ENCODE peak calls at places on chromosome 2, in four cellular contexts. M, Y, L and Q are unnamed samples.

GRCh38 chr2:121527009-121527682 is 3.5 kb upstream of the RNU4ATAC start:
- DNase-seq in M (no peak), Y (no peak), L (no peak), Q (no peak)

GRCh38 chr2:5540856-5541255 is 151.3 kb upstream of the SOX11 start:
- DNase-seq in M (no peak), Y (no peak), L (no peak), Q (no peak)

GRCh38 chr2:16588565-16588964 is 77.1 kb downstream of the CYRIA start:
- DNase-seq in M (no peak), Y (no peak), L (no peak), Q (no peak)

GRCh38 chr2:116706381-116706780 is 1108.1 kb upstream of the DDX18 start:
- DNase-seq in M (no peak), Y (no peak), L (no peak), Q (no peak)

GRCh38 chr2:67036446-67036845 is 360.7 kb upstream of the ETAA1 start:
- DNase-seq in M (no peak), Y (no peak), L (no peak), Q (no peak)

GRCh38 chr2:8392098-8392844 is 289.6 kb upstream of the ID2 start:
- DNase-seq in M (no peak), Y (no peak), L (no peak), Q (no peak)

GRCh38 chr2:221641181-221641871 is 69.2 kb upstream of the EPHA4 start:
- DNase-seq in M (no peak), Y (no peak), L (no peak), Q (no peak)

GRCh38 chr2:110770696-110771425 is 38.5 kb downstream of the ACOXL start:
- DNase-seq in M (no peak), Y (no peak), L (no peak), Q (no peak)

GRCh38 chr2:8203354-8203753 is 478.5 kb upstream of the ID2 start:
- DNase-seq in M (no peak), Y (no peak), L (no peak), Q (no peak)

GRCh38 chr2:149744845-149745244 is 157.3 kb upstream of the MMADHC start:
- DNase-seq in M (no peak), Y (no peak), L (no peak), Q (no peak)

GRCh38 chr2:37985333-37985732 is 60.2 kb downstream of the RMDN2 start:
- DNase-seq in M (no peak), Y (peak), L (no peak), Q (no peak)

GRCh38 chr2:60319031-60319547 is 234.4 kb downstream of the BCL11A start:
- DNase-seq in M (no peak), Y (no peak), L (no peak), Q (no peak)

GRCh38 chr2:148876589-148877402 is 1.8 kb downstream of the KIF5C start:
- DNase-seq in M (no peak), Y (no peak), L (peak), Q (peak)

GRCh38 chr2:46786228-46786627 is 129.4 kb downstream of the MCFD2 start:
- DNase-seq in M (no peak), Y (no peak), L (no peak), Q (no peak)

GRCh38 chr2:86223682-86224560 is 24.7 kb downstream of the MRPL35 start:
- DNase-seq in M (no peak), Y (no peak), L (no peak), Q (no peak)

GRCh38 chr2:110770308-110770695 is 37.9 kb downstream of the ACOXL start:
- DNase-seq in M (no peak), Y (no peak), L (no peak), Q (no peak)

GRCh38 chr2:217918220-217919024 is 84.4 kb downstream of the TNS1 start:
- DNase-seq in M (peak), Y (no peak), L (peak), Q (peak)

GRCh38 chr2:68861330-68861729 is 9.9 kb downstream of the BMP10 start:
- DNase-seq in M (no peak), Y (no peak), L (no peak), Q (no peak)

GRCh38 chr2:189639003-189639609 is 22.2 kb upstream of the ASNSD1 start:
- DNase-seq in M (no peak), Y (no peak), L (no peak), Q (no peak)

GRCh38 chr2:74532222-74532621 is 2.5 kb downstream of the HTRA2 start:
- DNase-seq in M (no peak), Y (no peak), L (peak), Q (no peak)

GRCh38 chr2:46900381-46900780 is 15.2 kb downstream of the MCFD2 start:
- DNase-seq in M (no peak), Y (no peak), L (no peak), Q (no peak)

GRCh38 chr2:162773352-162773751 is 65.2 kb downstream of the KCNH7 start:
- DNase-seq in M (no peak), Y (no peak), L (no peak), Q (no peak)

GRCh38 chr2:97742381-97742847 is 29.0 kb downstream of the ZAP70 start:
- DNase-seq in M (no peak), Y (no peak), L (no peak), Q (no peak)

GRCh38 chr2:23506460-23507266 is 121.7 kb downstream of the KLHL29 start:
- DNase-seq in M (no peak), Y (no peak), L (no peak), Q (no peak)

GRCh38 chr2:121248766-121249343 is 36.1 kb downstream of the TFCP2L1 start:
- DNase-seq in M (no peak), Y (no peak), L (no peak), Q (no peak)

GRCh38 chr2:132715554-132715953 is 45.5 kb upstream of the LYPD1 start:
- DNase-seq in M (no peak), Y (no peak), L (no peak), Q (no peak)

GRCh38 chr2:15952451-15953142 is 12.2 kb downstream of the MYCN start:
- DNase-seq in M (no peak), Y (no peak), L (no peak), Q (no peak)

GRCh38 chr2:10303634-10304378 is 1.1 kb downstream of the HPCAL1 start:
- DNase-seq in M (peak), Y (no peak), L (peak), Q (no peak)

GRCh38 chr2:161844845-161845244 is 220.6 kb downstream of the SLC4A10 start:
- DNase-seq in M (no peak), Y (no peak), L (peak), Q (no peak)

GRCh38 chr2:96024336-96025106 is 10.2 kb downstream of the GPAT2 start:
- DNase-seq in M (peak), Y (no peak), L (no peak), Q (no peak)

GRCh38 chr2:178602901-178603300 is 122.6 kb downstream of the PLEKHA3 start:
- DNase-seq in M (no peak), Y (no peak), L (no peak), Q (no peak)

GRCh38 chr2:209721497-209721896 is 50.1 kb upstream of the UNC80 start:
- DNase-seq in M (no peak), Y (no peak), L (no peak), Q (no peak)

GRCh38 chr2:241931976-241932894 is 62.7 kb downstream of the RTP5 start:
- DNase-seq in M (no peak), Y (no peak), L (no peak), Q (no peak)

GRCh38 chr2:241935314-241935713 is 65.8 kb downstream of the RTP5 start:
- DNase-seq in M (peak), Y (no peak), L (no peak), Q (no peak)

GRCh38 chr2:241931084-241931975 is 61.8 kb downstream of the RTP5 start:
- DNase-seq in M (no peak), Y (no peak), L (no peak), Q (no peak)

GRCh38 chr2:241932895-241933174 is 63.3 kb downstream of the RTP5 start:
- DNase-seq in M (no peak), Y (no peak), L (no peak), Q (no peak)

DNA sequence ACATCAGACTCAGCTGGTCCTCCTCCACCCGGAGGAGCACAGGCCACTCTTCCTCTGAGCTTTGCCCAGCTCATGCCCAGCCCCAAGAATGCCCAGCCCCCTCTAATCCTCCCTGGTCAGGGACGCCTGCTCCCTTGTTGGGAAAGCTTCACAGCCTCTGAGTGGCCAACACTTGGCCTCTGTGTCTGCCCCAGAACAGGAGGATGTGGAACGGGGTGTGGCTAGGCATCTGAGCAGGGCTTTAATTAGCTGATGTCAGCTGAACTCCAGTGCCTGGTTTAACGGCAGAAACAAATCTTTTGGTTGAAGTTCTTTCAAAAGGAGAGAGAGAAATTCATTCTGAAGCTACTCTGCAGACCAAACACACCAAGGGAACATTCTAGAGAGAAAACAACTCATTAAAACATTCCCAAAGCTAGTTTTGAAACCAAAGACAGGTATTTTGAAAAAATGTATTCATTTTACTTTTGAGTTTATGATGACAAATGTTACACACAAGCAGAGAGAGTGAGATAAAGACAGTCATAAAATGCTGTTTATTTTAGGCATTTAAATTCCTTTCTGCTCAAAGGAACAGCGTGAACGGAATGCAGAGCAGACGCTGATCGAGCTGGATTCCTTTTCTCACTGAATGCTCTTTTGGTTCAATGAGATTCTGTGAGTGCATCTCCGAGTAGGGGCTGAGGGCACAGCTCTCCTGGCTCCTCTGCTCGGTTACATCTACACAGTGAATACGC is 63.8 kb downstream of the RTP5 start:
- DNase-seq in M (no peak), Y (no peak), L (no peak), Q (peak)
- TF ChIP-seq FOXM1 in M (no peak), Y (no peak), L (no peak), Q (no peak)

DNA sequence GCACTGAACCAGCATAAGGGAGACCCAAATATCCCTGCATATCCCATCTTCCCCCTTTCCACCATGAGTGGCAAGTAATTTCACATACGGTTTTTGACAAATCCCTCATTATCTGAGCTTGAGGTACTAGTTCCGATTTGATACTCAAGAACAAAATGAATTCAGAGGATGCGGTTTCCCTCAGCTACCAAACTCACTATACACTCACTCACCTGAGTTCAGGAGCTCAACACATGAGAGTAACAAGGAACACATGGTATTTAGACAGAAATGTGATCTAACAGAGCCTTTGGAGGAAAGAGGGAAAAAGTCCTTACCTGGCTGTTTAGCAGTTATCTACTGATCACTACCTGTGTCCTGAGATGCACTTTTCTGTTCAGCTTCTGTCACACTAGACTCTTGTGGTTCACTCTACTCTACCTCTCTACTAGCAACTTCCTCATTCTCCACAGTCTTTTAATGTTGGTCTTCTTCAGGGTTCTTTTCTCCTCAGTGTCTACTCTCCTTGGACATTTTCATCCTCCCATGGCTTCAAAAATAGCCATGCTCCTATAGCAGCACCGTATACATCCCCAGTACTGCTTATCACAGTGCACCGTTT is 25.1 kb downstream of the ASXL2 start:
- DNase-seq in M (no peak), Y (no peak), L (no peak), Q (no peak)
- TF ChIP-seq BHLHE40 in M (no peak), Y (no peak), L (no peak), Q (no peak)

GRCh38 chr2:167293172-167293781 is 405.0 kb downstream of the XIRP2 start:
- DNase-seq in M (no peak), Y (no peak), L (no peak), Q (peak)
- TF ChIP-seq FOXM1 in M (no peak), Y (no peak), L (no peak), Q (no peak)

DNA sequence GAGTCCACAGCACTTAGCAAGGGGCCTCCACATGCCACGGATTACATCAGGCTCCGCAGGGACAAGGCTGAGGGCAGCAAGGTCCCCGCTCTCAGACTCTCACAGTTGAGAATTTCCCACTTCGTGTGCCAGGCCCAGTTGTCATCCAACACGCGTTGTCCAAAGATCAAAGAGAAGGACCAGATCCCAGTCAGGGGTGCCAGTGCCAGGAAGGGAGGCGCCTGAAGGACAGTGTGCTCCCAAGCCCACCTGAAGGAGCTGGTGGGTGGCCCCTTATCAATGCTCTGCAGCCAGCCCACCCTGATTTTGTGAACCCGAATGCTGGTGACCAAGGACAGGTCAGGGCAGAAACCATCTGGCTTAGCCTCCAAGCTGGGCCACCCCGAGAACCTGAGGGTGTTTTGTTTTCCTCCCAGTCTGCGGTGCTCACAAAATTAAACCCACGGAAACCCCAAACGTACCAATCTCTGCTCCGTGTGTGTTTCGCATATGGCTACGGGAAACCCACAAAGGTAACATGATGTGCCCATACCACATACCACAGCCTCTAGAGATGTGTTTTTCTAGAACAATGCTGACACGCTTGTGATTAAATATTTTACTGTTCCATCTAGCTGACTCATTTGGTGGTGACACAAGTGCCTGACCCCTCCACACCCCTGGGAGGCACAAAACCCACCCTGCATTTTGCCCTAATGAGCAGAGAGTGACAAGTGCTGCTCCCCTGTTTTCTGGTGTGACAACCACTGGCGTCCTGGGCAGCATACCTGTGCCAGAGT is 24.5 kb downstream of the CRACDL start:
- DNase-seq in M (no peak), Y (no peak), L (peak), Q (no peak)
- TF ChIP-seq BHLHE40 in M (no peak), Y (no peak), L (no peak), Q (no peak)

DNA sequence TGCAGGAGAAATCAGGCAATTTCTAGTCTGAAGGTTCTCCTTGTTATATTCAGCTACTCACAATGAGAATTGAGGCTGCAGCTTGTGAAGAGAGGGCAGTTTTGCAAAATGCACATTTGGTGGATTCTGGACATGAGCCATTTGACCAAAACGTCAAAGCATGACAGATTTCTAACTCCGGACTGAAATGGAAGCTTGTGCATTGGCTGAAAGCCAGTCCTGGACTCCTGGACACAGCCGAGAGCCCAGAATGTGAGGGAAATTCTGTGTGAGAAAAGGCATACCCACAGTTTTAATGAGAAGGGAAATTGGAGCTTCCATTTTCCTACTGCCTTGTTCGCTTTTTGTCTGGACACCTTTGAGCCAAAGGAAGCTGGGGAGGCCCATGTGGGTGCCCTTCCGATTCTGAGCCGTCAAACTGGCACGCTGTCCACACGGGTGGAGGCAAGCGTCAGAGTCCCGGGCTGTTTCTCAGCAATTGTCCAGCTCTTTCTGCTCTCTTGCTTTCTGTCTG is 23.7 kb upstream of the ROCK2 start:
- DNase-seq in M (no peak), Y (no peak), L (no peak), Q (no peak)
- TF ChIP-seq FOXM1 in M (no peak), Y (no peak), L (no peak), Q (no peak)